ENCODE peak calls at places on chromosomes 3 and 15, in seven cellular contexts. N is heart left ventricle; G is CD8-positive, alpha-beta T cell; H is lower lobe of right lung; R is A549; U is PC-3; P is astrocyte. L is an unnamed sample.

GRCh38 chr15:88376574-88377174 is 90.5 kb downstream of the MRPL46 start:
- DNase-seq in U (no peak), H (no peak), N (no peak), P (peak; percentile 90), R (no peak), G (no peak), L (no peak)

GRCh38 chr15:78392430-78392829 is 45.6 kb upstream of the IREB2 start:
- DNase-seq in G (no peak), P (no peak), R (no peak), U (no peak), H (no peak), N (no peak), L (peak; percentile 29)

GRCh38 chr15:26893351-26894065 is 26.6 kb downstream of the GABRA5 start:
- DNase-seq in N (no peak), P (no peak), H (no peak), U (no peak), G (no peak), R (no peak), L (no peak)

GRCh38 chr15:68789921-68790575 is 30.6 kb downstream of the ANP32A start:
- DNase-seq in G (no peak), H (no peak), U (no peak), N (peak; percentile 55), R (no peak), P (peak; percentile 72), L (no peak)

GRCh38 chr3:52731590-52731989 is 25.7 kb downstream of the SPCS1 start:
- DNase-seq in P (no peak), G (no peak), U (no peak), H (no peak), R (no peak), N (no peak), L (no peak)

GRCh38 chr3:56468184-56469106 is at the start of gene ERC2:
- DNase-seq in N (peak; percentile 37), R (peak; percentile 6), G (no peak), U (peak; percentile 42), H (peak; percentile 47), P (peak; percentile 6), L (no peak)

GRCh38 chr3:171966533-171967136 is 72.7 kb upstream of the FNDC3B start:
- DNase-seq in N (no peak), R (peak; percentile 19), U (no peak), G (no peak), P (no peak), H (no peak), L (no peak)

GRCh38 chr3:157718835-157719234 is 215.6 kb upstream of the VEPH1 start:
- DNase-seq in R (no peak), H (no peak), N (no peak), U (no peak), G (no peak), P (no peak), L (no peak)

GRCh38 chr3:23518441-23518840 is 287.3 kb upstream of the UBE2E1 start:
- DNase-seq in H (no peak), P (no peak), G (no peak), R (no peak), U (no peak), N (no peak), L (no peak)

GRCh38 chr3:195180490-195181106 is 90.4 kb downstream of the XXYLT1 start:
- DNase-seq in R (no peak), H (no peak), G (no peak), N (no peak), P (no peak), U (no peak), L (no peak)

GRCh38 chr3:133943639-133944131 is 48.0 kb upstream of the RAB6B start:
- DNase-seq in R (peak; percentile 46), P (peak; percentile 99), G (no peak), H (no peak), N (no peak), U (peak; percentile 88), L (peak; percentile 92)

GRCh38 chr15:80384442-80384841 is 19.7 kb upstream of the ARNT2 start:
- DNase-seq in P (no peak), N (no peak), H (no peak), U (no peak), R (no peak), G (no peak), L (no peak)

GRCh38 chr3:127650236-127650635 is 21.3 kb downstream of the PODXL2 start:
- DNase-seq in P (no peak), U (no peak), R (no peak), H (no peak), N (no peak), G (no peak), L (no peak)

GRCh38 chr15:69298697-69299441 is at the start of gene PAQR5:
- DNase-seq in G (no peak), U (peak; percentile 60), N (peak; percentile 57), P (no peak), R (peak; percentile 92), H (peak; percentile 81), L (no peak)

GRCh38 chr15:62618432-62618831 is 424.1 kb upstream of the TPM1 start:
- DNase-seq in U (peak; percentile 81), P (peak; percentile 88), H (no peak), N (no peak), R (no peak), G (no peak), L (peak; percentile 93)

GRCh38 chr3:178522200-178523052 is 13.8 kb upstream of the KCNMB2 start:
- DNase-seq in H (no peak), N (no peak), R (no peak), P (no peak), G (no peak), U (no peak), L (no peak)

GRCh38 chr3:42349765-42350594 is 60.4 kb downstream of the LYZL4 start:
- DNase-seq in U (no peak), G (no peak), N (no peak), R (no peak), H (no peak), P (no peak), L (no peak)

GRCh38 chr15:69193948-69194827 is 33.8 kb downstream of the GLCE start:
- DNase-seq in R (no peak), H (no peak), U (no peak), P (peak; percentile 62), G (no peak), N (no peak), L (no peak)

GRCh38 chr3:109155828-109156227 is 19.3 kb downstream of the C3orf85 start:
- DNase-seq in H (no peak), U (no peak), G (no peak), R (no peak), N (no peak), P (no peak), L (no peak)

DNA sequence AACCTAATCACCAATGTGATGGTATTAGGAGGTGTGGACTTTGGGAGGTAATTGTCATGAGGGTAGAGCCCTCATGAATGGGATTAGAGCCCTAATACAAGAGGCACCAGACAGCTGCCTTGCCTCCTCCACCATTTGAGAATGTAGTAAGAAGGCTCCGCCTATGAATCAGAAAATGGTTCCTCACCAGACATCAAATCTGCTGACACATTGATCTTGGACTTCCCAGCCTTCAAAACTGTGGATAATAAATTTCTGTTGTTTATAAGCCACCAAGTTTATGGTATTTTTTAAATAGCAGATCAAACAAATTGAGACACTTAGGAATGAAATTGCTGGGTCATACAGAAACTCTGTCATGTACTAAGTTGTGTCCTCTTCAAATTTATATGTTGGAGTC is 56.8 kb upstream of the COL6A5 start:
- DNase-seq in H (no peak), N (no peak), R (no peak), U (no peak), P (no peak), G (no peak), L (no peak)
- H3K27ac ChIP-seq in H (no peak overlapping the region), N (no peak overlapping the region), R (no peak overlapping the region), U (no peak overlapping the region), P (no peak overlapping the region), G (no peak overlapping the region), L (no peak overlapping the region)

DNA sequence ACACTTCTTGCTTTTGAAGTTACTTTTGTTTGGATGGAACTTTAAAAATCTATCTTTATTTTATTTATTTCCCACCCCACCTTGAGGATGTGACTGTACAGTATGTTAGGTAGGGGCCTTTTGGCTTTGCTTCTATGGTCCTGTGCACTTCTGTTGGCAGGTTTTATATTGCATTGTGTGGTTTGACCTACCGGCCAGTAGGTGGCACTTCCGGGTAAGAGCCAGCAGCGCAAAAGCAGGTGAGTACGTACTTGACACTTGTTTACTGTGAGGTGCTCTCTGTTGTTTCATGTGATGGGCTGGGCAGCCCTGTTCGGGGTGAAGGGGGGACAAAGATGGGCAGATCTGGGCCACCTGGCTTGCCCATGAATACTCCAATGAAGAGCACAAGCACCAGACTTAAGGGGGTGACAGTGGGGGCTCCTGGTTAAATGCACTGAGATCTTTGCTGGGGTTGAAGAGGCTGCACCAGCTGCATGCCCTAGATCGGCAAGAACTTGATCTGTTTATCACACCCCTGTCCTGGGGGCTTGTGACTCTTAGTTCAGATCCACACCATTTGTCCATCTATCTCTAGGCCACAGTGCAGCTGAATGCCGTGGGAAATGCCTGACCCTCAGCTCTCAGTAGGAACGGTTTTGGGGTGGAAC is 131.6 kb downstream of the NLGN1 start:
- DNase-seq in R (no peak), N (no peak), P (peak; percentile 6), G (no peak), H (no peak), U (peak; percentile 59), L (no peak)
- TF ChIP-seq CTCF in R (peak; percentile 24), N (no peak), P (peak; percentile 20), G (no peak), H (peak; percentile 31), U (peak; percentile 73), L (peak; percentile 60)

GRCh38 chr15:101442272-101442671 is 47.2 kb downstream of the PCSK6 start:
- DNase-seq in G (no peak), R (no peak), H (no peak), P (no peak), N (no peak), U (no peak), L (no peak)
- H3K4me1 ChIP-seq in G (no peaks in the 10 kb centered on the region), R (peaks cover 57% of the 10 kb centered on the region), H (peaks cover 30% of the 10 kb centered on the region), P (peaks cover 7% of the 10 kb centered on the region), N (peaks cover 6% of the 10 kb centered on the region), U (peaks cover 23% of the 10 kb centered on the region), L (peaks cover 12% of the 10 kb centered on the region)

GRCh38 chr3:115845986-115846385 is 222.7 kb downstream of the GAP43 start:
- DNase-seq in G (no peak), P (no peak), H (no peak), R (no peak), N (no peak), U (no peak), L (no peak)

GRCh38 chr3:115853083-115853482 is 229.8 kb downstream of the GAP43 start:
- DNase-seq in U (no peak), H (no peak), G (no peak), R (no peak), N (no peak), P (no peak), L (no peak)

GRCh38 chr3:115851571-115851970 is 228.3 kb downstream of the GAP43 start:
- DNase-seq in G (no peak), P (no peak), H (no peak), U (no peak), R (no peak), N (no peak), L (no peak)

GRCh38 chr3:115852278-115852677 is 229.0 kb downstream of the GAP43 start:
- DNase-seq in P (no peak), H (no peak), G (no peak), U (no peak), N (no peak), R (no peak), L (no peak)

DNA sequence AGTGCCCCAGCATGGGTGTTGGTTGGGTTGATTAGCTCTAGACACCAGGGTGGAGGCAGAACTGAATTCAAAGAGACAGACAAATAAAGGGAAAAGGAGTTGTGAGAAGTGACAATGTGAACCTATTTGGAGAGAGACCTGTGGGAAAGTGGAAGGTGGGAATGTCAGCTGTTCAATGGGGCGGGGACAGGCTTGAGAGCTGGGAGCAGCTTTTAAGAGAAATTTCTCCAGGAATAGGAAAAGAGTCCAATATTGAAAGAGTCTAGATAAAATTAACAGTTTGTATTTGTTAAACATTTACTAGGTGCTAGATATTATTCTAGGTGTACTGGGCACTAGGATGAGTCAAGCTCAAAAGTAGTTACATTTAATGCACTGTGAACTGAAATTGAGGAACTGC is 225.3 kb downstream of the GAP43 start:
- DNase-seq in G (no peak), P (no peak), U (no peak), H (no peak), R (no peak), N (no peak), L (no peak)
- H3K27ac ChIP-seq in G (no peak overlapping the region), P (no peak overlapping the region), U (no peak overlapping the region), H (no peak overlapping the region), R (no peak overlapping the region), N (no peak overlapping the region), L (no peak overlapping the region)